ENCODE peak calls at places on chromosomes 2 and 18, in four cellular contexts. L, U, V and D are unnamed samples. For H3K4me1, the result is how much of the 10 kb centered on the place peaks cover.

GRCh38 chr2:101114815-101115214 is 36.4 kb downstream of the TBC1D8 start:
- DNase-seq in L (no peak), U (no peak), V (peak), D (no peak)

GRCh38 chr2:70143314-70144150 is 47.3 kb downstream of the C2orf42 start:
- DNase-seq in L (no peak), U (peak), V (peak), D (no peak)

GRCh38 chr2:203744091-203744490 is 37.7 kb downstream of the CD28 start:
- DNase-seq in L (no peak), U (no peak), V (no peak), D (no peak)

GRCh38 chr18:3099327-3099726 is 86.4 kb upstream of the LPIN2 start:
- DNase-seq in L (no peak), U (no peak), V (no peak), D (no peak)

GRCh38 chr2:58140508-58141072 is 94.0 kb downstream of the VRK2 start:
- DNase-seq in L (no peak), U (no peak), V (no peak), D (no peak)

GRCh38 chr18:36179562-36180334 is 7.5 kb upstream of the MOCOS start:
- DNase-seq in L (peak), U (no peak), V (peak), D (no peak)

GRCh38 chr2:118464546-118464945 is 376.3 kb downstream of the INSIG2 start:
- DNase-seq in L (no peak), U (no peak), V (no peak), D (no peak)

GRCh38 chr2:241612156-241613017 is 24.6 kb downstream of the THAP4 start:
- DNase-seq in L (no peak), U (no peak), V (no peak), D (no peak)

GRCh38 chr18:75244336-75244735 is 33.7 kb downstream of the TSHZ1 start:
- DNase-seq in L (peak), U (peak), V (no peak), D (no peak)

GRCh38 chr2:205617905-205618304 is 64.4 kb upstream of the NRP2 start:
- DNase-seq in L (no peak), U (peak), V (no peak), D (no peak)

GRCh38 chr2:176643711-176644110 is 374.5 kb downstream of the MTX2 start:
- DNase-seq in L (no peak), U (no peak), V (no peak), D (no peak)

GRCh38 chr2:105114551-105114950 is 76.7 kb downstream of the MRPS9 start:
- DNase-seq in L (no peak), U (no peak), V (no peak), D (peak)

GRCh38 chr18:46867471-46868170 is 49.7 kb downstream of the PIAS2 start:
- DNase-seq in L (no peak), U (no peak), V (no peak), D (no peak)

GRCh38 chr2:236295481-236295880 is 31.3 kb upstream of the ASB18 start:
- DNase-seq in L (no peak), U (no peak), V (no peak), D (no peak)

GRCh38 chr2:55843096-55843991 is 80.2 kb downstream of the EFEMP1 start:
- DNase-seq in L (no peak), U (peak), V (no peak), D (no peak)

GRCh38 chr2:203453858-203454451 is 81.1 kb downstream of the RAPH1 start:
- DNase-seq in L (no peak), U (peak), V (no peak), D (peak)

GRCh38 chr2:60353863-60354262 is 199.6 kb downstream of the BCL11A start:
- DNase-seq in L (no peak), U (no peak), V (no peak), D (no peak)

GRCh38 chr2:178006710-178007109 is 65.9 kb downstream of the PDE11A start:
- DNase-seq in L (no peak), U (no peak), V (no peak), D (no peak)

GRCh38 chr2:121137571-121137970 is 147.4 kb downstream of the TFCP2L1 start:
- DNase-seq in L (no peak), U (no peak), V (no peak), D (no peak)

GRCh38 chr2:121140734-121141133 is 144.3 kb downstream of the TFCP2L1 start:
- DNase-seq in L (no peak), U (no peak), V (no peak), D (no peak)

GRCh38 chr2:121144111-121144510 is 140.9 kb downstream of the TFCP2L1 start:
- DNase-seq in L (no peak), U (no peak), V (no peak), D (no peak)

GRCh38 chr2:121146630-121147029 is 138.4 kb downstream of the TFCP2L1 start:
- DNase-seq in L (no peak), U (no peak), V (no peak), D (no peak)

DNA sequence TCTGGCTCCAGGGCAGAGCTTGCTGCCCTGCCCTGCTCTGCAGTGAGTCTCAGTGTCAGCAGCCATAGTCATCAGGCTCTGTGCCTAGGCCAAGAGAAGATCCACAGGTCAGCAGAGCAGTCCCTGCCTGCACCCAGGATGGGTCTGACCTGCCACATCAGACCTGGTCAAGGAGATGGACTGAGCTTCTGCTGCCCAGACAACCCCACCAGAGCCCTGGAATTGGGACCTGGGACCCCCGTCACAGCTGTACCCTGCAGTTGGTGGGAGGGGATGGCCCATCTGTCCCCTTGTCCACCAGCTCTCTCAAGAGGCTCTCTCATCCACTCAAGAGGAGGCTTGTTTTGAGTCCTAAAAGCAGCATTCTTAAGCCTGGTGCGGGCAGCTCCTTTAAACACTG is 142.6 kb downstream of the TFCP2L1 start:
- DNase-seq in L (no peak), U (no peak), V (no peak), D (no peak)
- H3K4me1 ChIP-seq in L (under half), U (under half), V (under half), D (under half)

GRCh38 chr2:239249048-239249447 is 151.8 kb downstream of the HDAC4 start:
- DNase-seq in L (no peak), U (no peak), V (peak), D (no peak)

GRCh38 chr2:239252433-239253200 is 148.2 kb downstream of the HDAC4 start:
- DNase-seq in L (peak), U (no peak), V (peak), D (no peak)

GRCh38 chr2:239249781-239250180 is 151.0 kb downstream of the HDAC4 start:
- DNase-seq in L (peak), U (no peak), V (peak), D (no peak)

GRCh38 chr2:239251971-239252370 is 148.8 kb downstream of the HDAC4 start:
- DNase-seq in L (no peak), U (no peak), V (peak), D (no peak)

GRCh38 chr2:239250216-239251071 is 150.4 kb downstream of the HDAC4 start:
- DNase-seq in L (no peak), U (no peak), V (peak), D (no peak)
- H3K4me1 ChIP-seq in L (half or more), U (under half), V (half or more), D (under half)

GRCh38 chr2:28621172-28622100 is 125.6 kb downstream of the PLB1 start:
- DNase-seq in L (no peak), U (peak), V (peak), D (peak)
- H3K4me1 ChIP-seq in L (under half), U (under half), V (under half), D (under half)

DNA sequence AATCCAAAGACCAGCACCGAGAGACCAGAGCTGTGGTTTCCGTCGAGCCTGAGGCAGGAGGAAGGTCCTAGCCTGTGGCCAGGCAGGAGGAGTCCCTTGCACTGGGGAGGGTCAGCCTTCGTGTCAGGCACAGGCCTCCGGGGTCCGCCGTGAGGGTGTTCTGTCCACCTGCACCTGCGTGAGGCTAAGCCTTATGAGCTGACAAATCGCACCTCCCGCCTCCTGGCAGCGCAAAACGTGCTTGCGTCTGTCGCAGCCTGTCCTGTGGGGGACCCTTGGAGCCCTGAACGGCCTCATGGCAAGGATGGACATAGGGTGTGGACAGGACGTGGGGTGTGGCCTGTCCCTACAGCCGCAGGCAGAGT is 73.3 kb downstream of the KCNG2 start:
- DNase-seq in L (no peak), U (no peak), V (peak), D (no peak)
- H3K4me1 ChIP-seq in L (under half), U (under half), V (under half), D (under half)

GRCh38 chr2:191020742-191021381 is 6.9 kb upstream of the STAT1 start:
- DNase-seq in L (no peak), U (peak), V (peak), D (no peak)

GRCh38 chr2:191018048-191018447 is 4.1 kb upstream of the STAT1 start:
- DNase-seq in L (no peak), U (no peak), V (no peak), D (no peak)

GRCh38 chr2:191023235-191023679 is 9.3 kb upstream of the STAT1 start:
- DNase-seq in L (no peak), U (no peak), V (no peak), D (no peak)

GRCh38 chr2:191018663-191019119 is 4.7 kb upstream of the STAT1 start:
- DNase-seq in L (no peak), U (no peak), V (no peak), D (no peak)

DNA sequence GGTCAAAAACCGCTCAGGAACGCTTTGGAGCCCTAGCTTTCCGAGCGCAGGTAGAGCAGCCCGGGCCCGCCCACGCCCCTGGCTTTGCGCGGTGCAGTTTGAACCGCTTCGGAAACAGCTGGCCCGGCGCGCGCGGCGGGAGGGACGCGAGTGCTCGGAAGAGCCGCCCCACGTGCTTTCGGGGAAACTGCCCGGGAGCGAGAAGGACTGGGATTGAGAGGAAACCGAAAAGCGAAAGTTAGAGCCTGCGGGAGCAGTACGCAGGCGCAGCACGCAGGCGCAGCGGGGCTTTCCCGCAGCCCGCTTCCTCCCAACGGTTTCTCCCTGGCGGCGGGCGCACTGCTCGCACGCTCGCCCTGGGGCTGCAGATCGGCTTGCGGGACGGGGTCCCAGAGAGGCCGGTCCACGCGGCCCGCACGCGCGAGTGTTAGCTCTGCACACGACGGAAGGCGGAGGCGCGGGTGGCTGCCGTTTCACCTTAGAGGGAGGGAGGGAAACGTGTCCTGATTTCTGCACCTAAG is 6.3 kb upstream of the STAT1 start:
- DNase-seq in L (peak), U (peak), V (peak), D (peak)
- H3K4me1 ChIP-seq in L (under half), U (under half), V (under half), D (under half)

GRCh38 chr2:160352492-160352891 is 141.1 kb downstream of the RBMS1 start:
- DNase-seq in L (no peak), U (no peak), V (no peak), D (no peak)

GRCh38 chr2:160353166-160353565 is 140.4 kb downstream of the RBMS1 start:
- DNase-seq in L (no peak), U (peak), V (no peak), D (no peak)

GRCh38 chr2:160347269-160347863 is 146.2 kb downstream of the RBMS1 start:
- DNase-seq in L (no peak), U (no peak), V (no peak), D (no peak)

GRCh38 chr2:160351978-160352377 is 141.6 kb downstream of the RBMS1 start:
- DNase-seq in L (no peak), U (no peak), V (no peak), D (no peak)

GRCh38 chr2:160349306-160349705 is 144.3 kb downstream of the RBMS1 start:
- DNase-seq in L (no peak), U (no peak), V (no peak), D (no peak)
- H3K4me1 ChIP-seq in L (half or more), U (under half), V (half or more), D (under half)

GRCh38 chr2:20207051-20207450 is 17.9 kb downstream of the SDC1 start:
- DNase-seq in L (no peak), U (no peak), V (no peak), D (no peak)
- H3K4me1 ChIP-seq in L (under half), U (under half), V (under half), D (under half)